ENCODE peak calls at places on chromosome 4, in four cellular contexts. K is midbrain, L is osteocyte, G is EL. E is an unnamed sample.

GRCh38 chr4:81504685-81505598 is 33.2 kb upstream of the RASGEF1B start:
- DNase-seq in K (peak), L (no peak), G (no peak), E (peak)

GRCh38 chr4:56976283-56976877 is 1.0 kb downstream of the NOA1 start:
- DNase-seq in K (no peak), L (no peak), G (peak), E (no peak)

GRCh38 chr4:123578276-123579014 is 181.8 kb downstream of the SPRY1 start:
- DNase-seq in K (no peak), L (no peak), G (no peak), E (no peak)

GRCh38 chr4:125390126-125390525 is 75.4 kb downstream of the FAT4 start:
- DNase-seq in K (no peak), L (no peak), G (peak), E (no peak)

GRCh38 chr4:156568479-156568878 is 403.1 kb downstream of the PDGFC start:
- DNase-seq in K (no peak), L (no peak), G (no peak), E (no peak)

GRCh38 chr4:23904639-23905061 is 14.8 kb upstream of the PPARGC1A start:
- DNase-seq in K (peak), L (no peak), G (no peak), E (no peak)

GRCh38 chr4:32003548-32003947 is 1283.4 kb downstream of the PCDH7 start:
- DNase-seq in K (no peak), L (no peak), G (no peak), E (no peak)

GRCh38 chr4:114272226-114272625 is 292.8 kb upstream of the ARSJ start:
- DNase-seq in K (no peak), L (no peak), G (peak), E (no peak)

E was measured in esophagus muscularis mucosa.